ENCODE peak calls at places on chromosome 13, in six cellular contexts. One of them, this sample, is unnamed.

GRCh38 chr13:36088001-36088400 is 43.2 kb downstream of the DCLK1 start:
- DNase-seq in memory B cell: no peak
- DNase-seq in lower leg skin: no peak
- DNase-seq in cardiac fibroblast: no peak
- DNase-seq in ELR: no peak
- DNase-seq in tibial artery: no peak
- DNase-seq in this sample: no peak

GRCh38 chr13:109812375-109812774 is 26.0 kb upstream of the IRS2 start:
- DNase-seq in memory B cell: no peak
- DNase-seq in lower leg skin: no peak
- DNase-seq in cardiac fibroblast: no peak
- DNase-seq in ELR: no peak
- DNase-seq in tibial artery: no peak
- DNase-seq in this sample: no peak

GRCh38 chr13:73179906-73180305 is 121.1 kb downstream of the KLF5 start:
- DNase-seq in memory B cell: no peak
- DNase-seq in lower leg skin: no peak
- DNase-seq in cardiac fibroblast: no peak
- DNase-seq in ELR: peak; percentile 75
- DNase-seq in tibial artery: no peak
- DNase-seq in this sample: no peak

GRCh38 chr13:91135949-91136348 is 211.5 kb upstream of the MIR17HG start:
- DNase-seq in memory B cell: no peak
- DNase-seq in lower leg skin: no peak
- DNase-seq in cardiac fibroblast: no peak
- DNase-seq in ELR: no peak
- DNase-seq in tibial artery: no peak
- DNase-seq in this sample: no peak

GRCh38 chr13:40485611-40486517 is 180.6 kb downstream of the FOXO1 start:
- DNase-seq in memory B cell: no peak
- DNase-seq in lower leg skin: peak; percentile 78
- DNase-seq in cardiac fibroblast: no peak
- DNase-seq in ELR: no peak
- DNase-seq in tibial artery: no peak
- DNase-seq in this sample: no peak

GRCh38 chr13:113804703-113805430 is 45.8 kb downstream of the TMEM255B start:
- DNase-seq in memory B cell: no peak
- DNase-seq in lower leg skin: peak; percentile 76
- DNase-seq in cardiac fibroblast: no peak
- DNase-seq in ELR: no peak
- DNase-seq in tibial artery: peak; percentile 61
- DNase-seq in this sample: no peak

GRCh38 chr13:94236876-94237275 is 242.6 kb downstream of the DCT start:
- DNase-seq in memory B cell: no peak
- DNase-seq in lower leg skin: no peak
- DNase-seq in cardiac fibroblast: peak; percentile 16
- DNase-seq in ELR: no peak
- DNase-seq in tibial artery: no peak
- DNase-seq in this sample: no peak

GRCh38 chr13:26914148-26914547 is 153.6 kb upstream of the GPR12 start:
- DNase-seq in memory B cell: no peak
- DNase-seq in lower leg skin: peak; percentile 2
- DNase-seq in cardiac fibroblast: no peak
- DNase-seq in ELR: no peak
- DNase-seq in tibial artery: no peak
- DNase-seq in this sample: no peak

GRCh38 chr13:93614776-93615175 is 388.2 kb downstream of the GPC6 start:
- DNase-seq in memory B cell: no peak
- DNase-seq in lower leg skin: no peak
- DNase-seq in cardiac fibroblast: no peak
- DNase-seq in ELR: no peak
- DNase-seq in tibial artery: no peak
- DNase-seq in this sample: no peak

GRCh38 chr13:28110414-28110813 is 10.0 kb upstream of the FLT3 start:
- DNase-seq in memory B cell: no peak
- DNase-seq in lower leg skin: no peak
- DNase-seq in cardiac fibroblast: no peak
- DNase-seq in ELR: peak; percentile 16
- DNase-seq in tibial artery: no peak
- DNase-seq in this sample: no peak

GRCh38 chr13:24353736-24354135 is 44.4 kb downstream of the C1QTNF9 start:
- DNase-seq in memory B cell: no peak
- DNase-seq in lower leg skin: no peak
- DNase-seq in cardiac fibroblast: no peak
- DNase-seq in ELR: no peak
- DNase-seq in tibial artery: no peak
- DNase-seq in this sample: no peak

GRCh38 chr13:33057019-33057785 is 41.0 kb downstream of the KL start:
- DNase-seq in memory B cell: no peak
- DNase-seq in lower leg skin: no peak
- DNase-seq in cardiac fibroblast: peak; percentile 42
- DNase-seq in ELR: peak; percentile 53
- DNase-seq in tibial artery: no peak
- DNase-seq in this sample: no peak

GRCh38 chr13:101977475-101977874 is 424.4 kb downstream of the FGF14 start:
- DNase-seq in memory B cell: no peak
- DNase-seq in lower leg skin: no peak
- DNase-seq in cardiac fibroblast: peak; percentile 1
- DNase-seq in ELR: no peak
- DNase-seq in tibial artery: no peak
- DNase-seq in this sample: no peak

GRCh38 chr13:33303885-33304284 is 18.3 kb upstream of the STARD13 start:
- DNase-seq in memory B cell: no peak
- DNase-seq in lower leg skin: no peak
- DNase-seq in cardiac fibroblast: peak; percentile 42
- DNase-seq in ELR: no peak
- DNase-seq in tibial artery: no peak
- DNase-seq in this sample: no peak

GRCh38 chr13:66138172-66138811 is 1091.8 kb downstream of the PCDH9 start:
- DNase-seq in memory B cell: peak; percentile 7
- DNase-seq in lower leg skin: no peak
- DNase-seq in cardiac fibroblast: no peak
- DNase-seq in ELR: no peak
- DNase-seq in tibial artery: no peak
- DNase-seq in this sample: no peak

GRCh38 chr13:42063105-42063504 is 14.7 kb downstream of the DGKH start:
- DNase-seq in memory B cell: no peak
- DNase-seq in lower leg skin: no peak
- DNase-seq in cardiac fibroblast: no peak
- DNase-seq in ELR: no peak
- DNase-seq in tibial artery: no peak
- DNase-seq in this sample: no peak

GRCh38 chr13:78649997-78650724 is 8.8 kb downstream of the OBI1 start:
- DNase-seq in memory B cell: no peak
- DNase-seq in lower leg skin: no peak
- DNase-seq in cardiac fibroblast: no peak
- DNase-seq in ELR: peak; percentile 3
- DNase-seq in tibial artery: no peak
- DNase-seq in this sample: no peak

This sample was measured in NCI-H460.